ENCODE peak calls at places on chromosomes 7 and 10, in eight cellular contexts. W, Z, O, R, J, Q, L and I are unnamed samples.

GRCh38 chr7:11328309-11328708 is 354.6 kb downstream of the PHF14 start:
- DNase-seq in Z (no peak), J (no peak), W (no peak), O (no peak), L (no peak), R (no peak), Q (no peak), I (no peak)

GRCh38 chr7:106590209-106590816 is 70.6 kb downstream of the CCDC71L start:
- DNase-seq in L (no peak), Z (no peak), Q (no peak), J (no peak), O (no peak), R (no peak), W (no peak), I (peak)

GRCh38 chr10:121213436-121213835 is 362.3 kb downstream of the WDR11 start:
- DNase-seq in J (no peak), Z (no peak), R (no peak), O (no peak), L (no peak), W (no peak), Q (no peak), I (no peak)

GRCh38 chr10:131174651-131175540 is 136.6 kb downstream of the TCERG1L start:
- DNase-seq in J (no peak), Z (no peak), O (no peak), Q (no peak), W (no peak), R (no peak), L (no peak), I (no peak)

GRCh38 chr7:29207469-29207868 is 12.9 kb downstream of the CHN2 start:
- DNase-seq in O (no peak), Z (no peak), R (no peak), W (no peak), L (no peak), J (no peak), Q (no peak), I (no peak)

GRCh38 chr10:56035489-56035888 is 325.6 kb downstream of the ZWINT start:
- DNase-seq in Q (no peak), Z (no peak), W (no peak), J (no peak), O (no peak), R (no peak), L (no peak), I (no peak)

GRCh38 chr7:46933596-46933995 is 648.3 kb downstream of the TNS3 start:
- DNase-seq in J (no peak), W (no peak), L (no peak), Q (no peak), O (no peak), Z (no peak), R (peak), I (peak)

GRCh38 chr10:122373713-122374112 is 795 bp upstream of the PLEKHA1 start:
- DNase-seq in Z (no peak), L (no peak), R (no peak), J (no peak), W (no peak), Q (peak), O (peak), I (peak)

GRCh38 chr7:129665013-129665401 is 53.5 kb downstream of the NRF1 start:
- DNase-seq in W (no peak), Z (no peak), L (no peak), J (no peak), Q (peak), R (peak), O (peak), I (peak)

GRCh38 chr10:2798340-2798739 is 269.0 kb upstream of the PFKP start:
- DNase-seq in W (no peak), J (no peak), Q (no peak), Z (no peak), O (no peak), L (no peak), R (no peak), I (no peak)

GRCh38 chr7:30727061-30727945 is 24.6 kb upstream of the INMT start:
- DNase-seq in L (no peak), W (no peak), Q (peak), Z (no peak), R (no peak), J (no peak), O (no peak), I (peak)

GRCh38 chr7:30755384-30756154 is 3.6 kb downstream of the INMT start:
- DNase-seq in R (no peak), L (no peak), Z (no peak), Q (no peak), W (no peak), J (no peak), O (no peak), I (peak)

GRCh38 chr10:15585303-15585715 is 134.4 kb downstream of the ITGA8 start:
- DNase-seq in Q (peak), O (peak), R (peak), W (peak), Z (no peak), L (peak), J (no peak), I (peak)

GRCh38 chr7:121020243-121020642 is 31.7 kb downstream of the CPED1 start:
- DNase-seq in L (no peak), O (no peak), R (no peak), Z (no peak), Q (peak), J (no peak), W (no peak), I (peak)

GRCh38 chr10:130550952-130551674 is 414.9 kb downstream of the GLRX3 start:
- DNase-seq in Q (no peak), J (no peak), Z (no peak), R (no peak), L (no peak), W (no peak), O (no peak), I (no peak)

GRCh38 chr7:70595741-70596574 is 536.0 kb upstream of the GALNT17 start:
- DNase-seq in W (peak), O (no peak), Q (no peak), J (no peak), Z (no peak), L (peak), R (no peak), I (no peak)

GRCh38 chr7:150829426-150829825 is 22.9 kb upstream of the AOC1 start:
- DNase-seq in O (no peak), Z (no peak), Q (no peak), W (no peak), L (no peak), J (no peak), R (no peak), I (no peak)

GRCh38 chr7:5700391-5700985 is 81.0 kb downstream of the RNF216 start:
- DNase-seq in L (no peak), R (no peak), J (no peak), W (no peak), Z (no peak), O (no peak), Q (no peak), I (no peak)

GRCh38 chr10:108014902-108015177 is 850.3 kb upstream of the SORCS1 start:
- DNase-seq in Q (no peak), J (no peak), W (no peak), Z (no peak), R (no peak), L (no peak), O (no peak), I (no peak)

GRCh38 chr10:47164126-47164799 is 135.7 kb upstream of the GDF10 start:
- DNase-seq in R (no peak), L (no peak), J (no peak), Q (peak), Z (no peak), O (no peak), W (no peak), I (peak)

GRCh38 chr10:60654813-60655464 is 123.3 kb upstream of the CDK1 start:
- DNase-seq in Q (peak), J (no peak), W (no peak), L (no peak), R (no peak), O (peak), Z (no peak), I (no peak)

GRCh38 chr7:50367570-50367969 is 63.1 kb downstream of the IKZF1 start:
- DNase-seq in O (no peak), J (no peak), L (no peak), W (no peak), Q (no peak), Z (no peak), R (no peak), I (no peak)

GRCh38 chr7:137704723-137705122 is 142.1 kb downstream of the DGKI start:
- DNase-seq in J (no peak), O (no peak), R (no peak), Z (no peak), W (no peak), Q (no peak), L (no peak), I (no peak)

GRCh38 chr7:29300649-29301048 is 106.1 kb downstream of the CHN2 start:
- DNase-seq in J (no peak), Z (no peak), Q (no peak), W (no peak), L (no peak), R (no peak), O (no peak), I (peak)